ENCODE peak calls at places on chromosomes 6 and 20, in nine cellular contexts. One of them, this sample, is unnamed.

GRCh38 chr6:21201673-21202430 is 391.7 kb upstream of the SOX4 start:
- DNase-seq in GM23338: no peak
- DNase-seq in SK-N-SH: peak
- DNase-seq in AG10803: no peak
- DNase-seq in body of pancreas: no peak
- DNase-seq in heart left ventricle: no peak
- DNase-seq in astrocyte of the cerebellum: no peak
- DNase-seq in astrocyte: no peak
- DNase-seq in dorsolateral prefrontal cortex: no peak
- DNase-seq in this sample: no peak

GRCh38 chr6:132764370-132764769 is 6.7 kb upstream of the VNN2 start:
- DNase-seq in body of pancreas: peak
- DNase-seq in AG10803: peak
- DNase-seq in heart left ventricle: peak
- DNase-seq in dorsolateral prefrontal cortex: no peak
- DNase-seq in astrocyte of the cerebellum: peak
- DNase-seq in SK-N-SH: no peak
- DNase-seq in astrocyte: peak
- DNase-seq in GM23338: peak
- DNase-seq in this sample: peak

GRCh38 chr6:3324262-3324942 is 65.7 kb downstream of the PSMG4 start:
- DNase-seq in SK-N-SH: no peak
- DNase-seq in GM23338: no peak
- DNase-seq in AG10803: peak
- DNase-seq in body of pancreas: no peak
- DNase-seq in heart left ventricle: peak
- DNase-seq in astrocyte of the cerebellum: peak
- DNase-seq in dorsolateral prefrontal cortex: no peak
- DNase-seq in astrocyte: peak
- DNase-seq in this sample: peak

GRCh38 chr6:3786131-3786530 is 34.6 kb upstream of the PXDC1 start:
- DNase-seq in body of pancreas: no peak
- DNase-seq in SK-N-SH: no peak
- DNase-seq in heart left ventricle: no peak
- DNase-seq in GM23338: no peak
- DNase-seq in dorsolateral prefrontal cortex: no peak
- DNase-seq in astrocyte of the cerebellum: no peak
- DNase-seq in astrocyte: no peak
- DNase-seq in AG10803: no peak
- DNase-seq in this sample: no peak

GRCh38 chr6:57172136-57173055 is at the start of gene BAG2:
- DNase-seq in astrocyte of the cerebellum: peak
- DNase-seq in body of pancreas: peak
- DNase-seq in AG10803: peak
- DNase-seq in dorsolateral prefrontal cortex: peak
- DNase-seq in astrocyte: peak
- DNase-seq in heart left ventricle: peak
- DNase-seq in SK-N-SH: peak
- DNase-seq in GM23338: peak
- DNase-seq in this sample: peak

GRCh38 chr6:147651249-147652063 is 143.0 kb downstream of the SAMD5 start:
- DNase-seq in heart left ventricle: peak
- DNase-seq in GM23338: peak
- DNase-seq in body of pancreas: peak
- DNase-seq in AG10803: peak
- DNase-seq in dorsolateral prefrontal cortex: no peak
- DNase-seq in astrocyte: peak
- DNase-seq in astrocyte of the cerebellum: no peak
- DNase-seq in SK-N-SH: no peak
- DNase-seq in this sample: peak

GRCh38 chr6:137727206-137727605 is 139.9 kb upstream of the TNFAIP3 start:
- DNase-seq in GM23338: no peak
- DNase-seq in body of pancreas: no peak
- DNase-seq in dorsolateral prefrontal cortex: no peak
- DNase-seq in astrocyte: no peak
- DNase-seq in AG10803: no peak
- DNase-seq in heart left ventricle: no peak
- DNase-seq in SK-N-SH: no peak
- DNase-seq in astrocyte of the cerebellum: no peak
- DNase-seq in this sample: no peak

GRCh38 chr20:37315293-37316110 is 26.0 kb downstream of the MANBAL start:
- DNase-seq in dorsolateral prefrontal cortex: no peak
- DNase-seq in AG10803: peak
- DNase-seq in GM23338: no peak
- DNase-seq in body of pancreas: peak
- DNase-seq in SK-N-SH: peak
- DNase-seq in astrocyte: peak
- DNase-seq in astrocyte of the cerebellum: peak
- DNase-seq in heart left ventricle: peak
- DNase-seq in this sample: peak

GRCh38 chr6:143426025-143426424 is 24.5 kb downstream of the ADAT2 start:
- DNase-seq in GM23338: no peak
- DNase-seq in dorsolateral prefrontal cortex: no peak
- DNase-seq in AG10803: peak
- DNase-seq in heart left ventricle: no peak
- DNase-seq in SK-N-SH: no peak
- DNase-seq in astrocyte: peak
- DNase-seq in astrocyte of the cerebellum: no peak
- DNase-seq in body of pancreas: no peak
- DNase-seq in this sample: no peak

GRCh38 chr6:106910999-106911949 is 63.3 kb downstream of the CD24 start:
- DNase-seq in astrocyte: no peak
- DNase-seq in body of pancreas: peak
- DNase-seq in heart left ventricle: no peak
- DNase-seq in dorsolateral prefrontal cortex: no peak
- DNase-seq in astrocyte of the cerebellum: no peak
- DNase-seq in SK-N-SH: no peak
- DNase-seq in GM23338: no peak
- DNase-seq in AG10803: no peak
- DNase-seq in this sample: peak

GRCh38 chr6:96015321-96015790 is 418 bp upstream of the FUT9 start:
- DNase-seq in AG10803: no peak
- DNase-seq in astrocyte: no peak
- DNase-seq in SK-N-SH: no peak
- DNase-seq in GM23338: peak
- DNase-seq in astrocyte of the cerebellum: no peak
- DNase-seq in dorsolateral prefrontal cortex: peak
- DNase-seq in body of pancreas: peak
- DNase-seq in heart left ventricle: no peak
- DNase-seq in this sample: no peak

GRCh38 chr6:150895898-150896632 is 30.6 kb downstream of the MTHFD1L start:
- DNase-seq in astrocyte: no peak
- DNase-seq in body of pancreas: no peak
- DNase-seq in astrocyte of the cerebellum: no peak
- DNase-seq in AG10803: no peak
- DNase-seq in heart left ventricle: no peak
- DNase-seq in GM23338: no peak
- DNase-seq in dorsolateral prefrontal cortex: no peak
- DNase-seq in SK-N-SH: no peak
- DNase-seq in this sample: no peak

GRCh38 chr6:25017932-25018581 is 82.3 kb upstream of the RIPOR2 start:
- DNase-seq in AG10803: peak
- DNase-seq in astrocyte of the cerebellum: no peak
- DNase-seq in astrocyte: peak
- DNase-seq in heart left ventricle: no peak
- DNase-seq in body of pancreas: peak
- DNase-seq in dorsolateral prefrontal cortex: no peak
- DNase-seq in SK-N-SH: no peak
- DNase-seq in GM23338: peak
- DNase-seq in this sample: peak
- TF ChIP-seq CTCF in AG10803: peak
- TF ChIP-seq CTCF in astrocyte of the cerebellum: peak
- TF ChIP-seq CTCF in astrocyte: peak
- TF ChIP-seq CTCF in heart left ventricle: peak
- TF ChIP-seq CTCF in body of pancreas: peak
- TF ChIP-seq CTCF in dorsolateral prefrontal cortex: peak
- TF ChIP-seq CTCF in SK-N-SH: peak
- TF ChIP-seq CTCF in GM23338: peak
- TF ChIP-seq CTCF in this sample: peak

GRCh38 chr6:33004940-33005339 is 4.5 kb downstream of the HLA-DOA start:
- DNase-seq in body of pancreas: no peak
- DNase-seq in astrocyte of the cerebellum: no peak
- DNase-seq in astrocyte: no peak
- DNase-seq in AG10803: no peak
- DNase-seq in GM23338: no peak
- DNase-seq in SK-N-SH: no peak
- DNase-seq in dorsolateral prefrontal cortex: no peak
- DNase-seq in heart left ventricle: no peak
- DNase-seq in this sample: no peak

GRCh38 chr6:33007831-33008395 is 1.5 kb downstream of the HLA-DOA start:
- DNase-seq in heart left ventricle: no peak
- DNase-seq in astrocyte: no peak
- DNase-seq in astrocyte of the cerebellum: no peak
- DNase-seq in AG10803: no peak
- DNase-seq in GM23338: no peak
- DNase-seq in SK-N-SH: no peak
- DNase-seq in dorsolateral prefrontal cortex: no peak
- DNase-seq in body of pancreas: no peak
- DNase-seq in this sample: no peak

GRCh38 chr6:33013608-33014007 is 4.2 kb upstream of the HLA-DOA start:
- DNase-seq in body of pancreas: no peak
- DNase-seq in GM23338: peak
- DNase-seq in SK-N-SH: no peak
- DNase-seq in astrocyte of the cerebellum: no peak
- DNase-seq in heart left ventricle: no peak
- DNase-seq in dorsolateral prefrontal cortex: no peak
- DNase-seq in AG10803: no peak
- DNase-seq in astrocyte: no peak
- DNase-seq in this sample: no peak

GRCh38 chr6:33010356-33010755 is 965 bp upstream of the HLA-DOA start:
- DNase-seq in AG10803: no peak
- DNase-seq in SK-N-SH: no peak
- DNase-seq in astrocyte: no peak
- DNase-seq in astrocyte of the cerebellum: no peak
- DNase-seq in heart left ventricle: no peak
- DNase-seq in body of pancreas: no peak
- DNase-seq in dorsolateral prefrontal cortex: no peak
- DNase-seq in GM23338: peak
- DNase-seq in this sample: no peak

DNA sequence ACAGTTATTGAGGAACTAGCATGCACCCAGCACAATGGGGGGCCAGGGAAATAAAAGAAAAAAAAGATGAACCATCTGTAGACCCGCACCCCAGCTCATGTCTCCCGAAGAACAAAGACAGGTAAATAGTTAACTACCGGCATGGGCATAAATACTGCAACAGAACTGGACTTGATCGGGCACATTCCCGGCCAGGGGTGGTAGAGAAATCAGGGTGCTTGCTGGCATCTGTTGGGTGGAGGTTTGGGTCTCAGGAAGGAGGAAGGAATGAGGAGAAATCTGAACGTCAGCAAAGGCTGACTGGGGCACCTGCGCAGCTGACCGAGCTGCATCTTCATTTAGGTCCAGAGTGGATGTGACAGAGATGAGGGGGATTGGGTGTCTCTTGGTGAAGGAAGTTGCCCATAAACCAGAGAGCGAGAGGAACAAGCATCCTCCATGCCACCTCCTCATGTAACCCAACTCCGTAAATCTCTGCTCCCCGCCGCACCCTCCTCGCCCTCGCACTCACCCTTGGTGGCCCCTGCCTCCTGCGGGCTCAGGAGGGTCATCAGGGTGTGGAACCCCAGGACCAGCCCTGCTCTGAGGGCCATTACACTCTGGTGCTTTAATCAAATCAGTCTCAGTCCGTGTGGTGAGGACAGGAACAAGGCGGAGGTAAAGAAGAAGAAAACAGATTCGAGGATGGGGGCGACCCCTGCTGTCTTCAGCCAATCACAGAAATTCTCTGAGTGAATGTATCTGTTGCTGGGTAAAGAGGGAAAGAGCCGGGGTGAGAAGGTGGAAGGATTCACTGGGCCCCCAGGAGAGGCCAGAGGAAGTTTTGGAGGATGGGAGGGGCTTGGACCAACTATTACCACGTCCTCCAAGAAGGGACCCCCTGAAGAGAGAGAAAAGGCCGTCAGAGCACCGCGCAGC is at the start of gene HLA-DOA:
- DNase-seq in AG10803: no peak
- DNase-seq in body of pancreas: peak
- DNase-seq in dorsolateral prefrontal cortex: no peak
- DNase-seq in GM23338: peak
- DNase-seq in astrocyte: peak
- DNase-seq in SK-N-SH: peak
- DNase-seq in astrocyte of the cerebellum: no peak
- DNase-seq in heart left ventricle: no peak
- DNase-seq in this sample: no peak
- H3K4me3 ChIP-seq in AG10803: no peak
- H3K4me3 ChIP-seq in body of pancreas: no peak
- H3K4me3 ChIP-seq in dorsolateral prefrontal cortex: peak
- H3K4me3 ChIP-seq in GM23338: peak
- H3K4me3 ChIP-seq in astrocyte: no peak
- H3K4me3 ChIP-seq in SK-N-SH: no peak
- H3K4me3 ChIP-seq in astrocyte of the cerebellum: peak
- H3K4me3 ChIP-seq in heart left ventricle: peak
- H3K4me3 ChIP-seq in this sample: no peak

GRCh38 chr20:44629017-44629385 is 22.5 kb downstream of the ADA start:
- DNase-seq in SK-N-SH: no peak
- DNase-seq in astrocyte of the cerebellum: no peak
- DNase-seq in dorsolateral prefrontal cortex: no peak
- DNase-seq in heart left ventricle: no peak
- DNase-seq in body of pancreas: no peak
- DNase-seq in astrocyte: no peak
- DNase-seq in GM23338: no peak
- DNase-seq in AG10803: no peak
- DNase-seq in this sample: no peak
- TF ChIP-seq CTCF in SK-N-SH: no peak
- TF ChIP-seq CTCF in astrocyte of the cerebellum: no peak
- TF ChIP-seq CTCF in dorsolateral prefrontal cortex: no peak
- TF ChIP-seq CTCF in heart left ventricle: no peak
- TF ChIP-seq CTCF in body of pancreas: no peak
- TF ChIP-seq CTCF in astrocyte: no peak
- TF ChIP-seq CTCF in GM23338: no peak
- TF ChIP-seq CTCF in AG10803: no peak
- TF ChIP-seq CTCF in this sample: no peak

DNA sequence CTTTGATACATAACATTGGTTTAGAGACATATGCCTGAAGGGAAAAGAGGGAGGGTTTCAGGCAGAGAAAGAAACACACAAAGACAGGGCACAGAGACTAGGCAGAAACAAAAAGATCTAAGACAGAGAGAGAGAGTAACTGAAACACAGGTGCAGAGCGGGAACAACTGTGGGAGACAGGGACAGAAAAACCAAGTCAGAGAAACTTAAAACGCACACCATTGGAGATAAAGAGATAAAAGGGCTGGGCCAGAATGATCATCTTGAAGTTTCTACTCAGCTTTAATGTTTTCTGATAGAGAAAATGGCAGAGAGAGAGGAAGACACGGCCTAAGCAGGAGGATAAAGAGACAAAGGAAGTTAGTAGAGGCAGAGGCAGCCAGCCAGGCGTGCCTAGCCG is 11.8 kb downstream of the UNC5CL start:
- DNase-seq in dorsolateral prefrontal cortex: no peak
- DNase-seq in body of pancreas: no peak
- DNase-seq in astrocyte: no peak
- DNase-seq in GM23338: no peak
- DNase-seq in SK-N-SH: no peak
- DNase-seq in AG10803: no peak
- DNase-seq in heart left ventricle: no peak
- DNase-seq in astrocyte of the cerebellum: no peak
- DNase-seq in this sample: no peak
- H3K4me3 ChIP-seq in dorsolateral prefrontal cortex: peak
- H3K4me3 ChIP-seq in body of pancreas: no peak
- H3K4me3 ChIP-seq in astrocyte: peak
- H3K4me3 ChIP-seq in GM23338: peak
- H3K4me3 ChIP-seq in SK-N-SH: no peak
- H3K4me3 ChIP-seq in AG10803: peak
- H3K4me3 ChIP-seq in heart left ventricle: peak
- H3K4me3 ChIP-seq in astrocyte of the cerebellum: peak
- H3K4me3 ChIP-seq in this sample: no peak